ENCODE peak calls at places on chromosomes 11 and 22, in four cellular contexts. J is neural progenitor cell, V is keratinocyte, R is H1. D is an unnamed sample.

GRCh38 chr11:102914238-102915043 is 39.7 kb upstream of the MMP12 start:
- DNase-seq in R (peak; percentile 19), J (peak; percentile 51), V (no peak), D (peak; percentile 83)

GRCh38 chr22:22168190-22168940 is 76.2 kb upstream of the VPREB1 start:
- DNase-seq in R (no peak), J (peak; percentile 30), V (peak; percentile 7), D (peak; percentile 14)

GRCh38 chr11:70537576-70538571 is 139.5 kb downstream of the CTTN start:
- DNase-seq in R (no peak), V (no peak), J (no peak), D (no peak)

GRCh38 chr11:8261921-8262551 is 1.6 kb downstream of the LMO1 start:
- DNase-seq in R (no peak), V (no peak), J (no peak), D (no peak)

GRCh38 chr11:101618691-101619090 is 34.9 kb upstream of the TRPC6 start:
- DNase-seq in J (no peak), R (no peak), V (peak; percentile 92), D (peak; percentile 20)

GRCh38 chr22:24359452-24360120 is 67.8 kb upstream of the ADORA2A start:
- DNase-seq in V (no peak), J (no peak), R (no peak), D (no peak)

GRCh38 chr11:102528618-102529017 is 1.9 kb downstream of the MMP7 start:
- DNase-seq in R (no peak), J (no peak), V (no peak), D (peak; percentile 19)

GRCh38 chr11:22536036-22536435 is 89.6 kb downstream of the FANCF start:
- DNase-seq in J (no peak), V (no peak), R (no peak), D (no peak)

GRCh38 chr22:17924735-17925727 is 99.3 kb downstream of the MICAL3 start:
- DNase-seq in J (no peak), V (no peak), R (no peak), D (no peak)

GRCh38 chr22:36368359-36368983 is 19.3 kb downstream of the MYH9 start:
- DNase-seq in R (peak; percentile 73), V (no peak), J (peak; percentile 94), D (peak; percentile 74)

GRCh38 chr11:128405693-128406364 is 181.5 kb downstream of the ETS1 start:
- DNase-seq in J (no peak), R (no peak), V (no peak), D (peak; percentile 40)

GRCh38 chr22:42273855-42274451 is 3.5 kb upstream of the TCF20 start:
- DNase-seq in J (peak; percentile 87), R (no peak), V (no peak), D (no peak)

GRCh38 chr11:108985611-108986279 is 320.9 kb downstream of the DDX10 start:
- DNase-seq in R (no peak), J (no peak), V (no peak), D (peak; percentile 46)

GRCh38 chr11:86456075-86456939 is 81.6 kb downstream of the CCDC81 start:
- DNase-seq in J (peak; percentile 95), R (peak; percentile 75), V (no peak), D (peak; percentile 94)

GRCh38 chr11:592501-592900 is 16.2 kb downstream of the PHRF1 start:
- DNase-seq in J (no peak), R (no peak), V (no peak), D (no peak)

GRCh38 chr11:47950396-47950795 is 30.0 kb upstream of the PTPRJ start:
- DNase-seq in J (no peak), V (no peak), R (no peak), D (no peak)

GRCh38 chr11:130371004-130371590 is 56.4 kb upstream of the ZBTB44 start:
- DNase-seq in J (no peak), R (no peak), V (no peak), D (no peak)

GRCh38 chr11:97140885-97141494 is 751.2 kb downstream of the JRKL start:
- DNase-seq in V (no peak), J (peak; percentile 38), R (no peak), D (peak; percentile 12)

GRCh38 chr11:1938343-1939005 is 8.7 kb upstream of the MRPL23 start:
- DNase-seq in R (no peak), V (no peak), J (no peak), D (no peak)

GRCh38 chr11:122002926-122003325 is 113.1 kb downstream of the BLID start:
- DNase-seq in V (no peak), R (no peak), J (no peak), D (no peak)

GRCh38 chr11:69828971-69829344 is 9.7 kb upstream of the FGF3 start:
- DNase-seq in R (no peak), J (no peak), V (no peak), D (no peak)

GRCh38 chr22:28989484-28989883 is 72.1 kb downstream of the C22orf31 start:
- DNase-seq in V (no peak), J (no peak), R (no peak), D (no peak)

GRCh38 chr11:75766449-75767227 is 1.9 kb upstream of the DGAT2 start:
- DNase-seq in R (no peak), V (no peak), J (peak; percentile 16), D (no peak)

GRCh38 chr22:26894766-26895485 is 237.5 kb downstream of the MIAT start:
- DNase-seq in V (no peak), J (no peak), R (no peak), D (peak; percentile 94)

GRCh38 chr11:119335655-119336543 is 1.6 kb downstream of the RNF26 start:
- DNase-seq in J (no peak), R (no peak), V (no peak), D (no peak)

GRCh38 chr22:43199541-43199940 is 12.6 kb upstream of the TTLL12 start:
- DNase-seq in J (no peak), V (no peak), R (no peak), D (no peak)

GRCh38 chr11:3184732-3185347 is 19.7 kb upstream of the OSBPL5 start:
- DNase-seq in V (no peak), R (no peak), J (no peak), D (no peak)

GRCh38 chr11:125457814-125458343 is 38.2 kb downstream of the FEZ1 start:
- DNase-seq in V (no peak), R (no peak), J (no peak), D (peak; percentile 73)

GRCh38 chr22:17436981-17437410 is 67.7 kb downstream of the CECR2 start:
- DNase-seq in R (no peak), J (peak; percentile 93), V (no peak), D (no peak)

GRCh38 chr22:45452565-45453449 is 39.3 kb downstream of the RIBC2 start:
- DNase-seq in R (no peak), V (no peak), J (no peak), D (peak; percentile 71)

GRCh38 chr11:12168114-12168513 is 57.7 kb downstream of the MICAL2 start:
- DNase-seq in J (no peak), V (no peak), R (no peak), D (no peak)
- H3K9ac ChIP-seq in J (no peak overlapping the region), V (no peak overlapping the region), R (no peak overlapping the region), D (no peak overlapping the region)

GRCh38 chr11:111922803-111923202 is 4.1 kb downstream of the C11orf52 start:
- DNase-seq in J (no peak), R (no peak), V (no peak), D (peak; percentile 96)
- H3K9ac ChIP-seq in J (no peak overlapping the region), R (no peak overlapping the region), V (no peak overlapping the region), D (peak overlapping the region; percentile 91)

DNA sequence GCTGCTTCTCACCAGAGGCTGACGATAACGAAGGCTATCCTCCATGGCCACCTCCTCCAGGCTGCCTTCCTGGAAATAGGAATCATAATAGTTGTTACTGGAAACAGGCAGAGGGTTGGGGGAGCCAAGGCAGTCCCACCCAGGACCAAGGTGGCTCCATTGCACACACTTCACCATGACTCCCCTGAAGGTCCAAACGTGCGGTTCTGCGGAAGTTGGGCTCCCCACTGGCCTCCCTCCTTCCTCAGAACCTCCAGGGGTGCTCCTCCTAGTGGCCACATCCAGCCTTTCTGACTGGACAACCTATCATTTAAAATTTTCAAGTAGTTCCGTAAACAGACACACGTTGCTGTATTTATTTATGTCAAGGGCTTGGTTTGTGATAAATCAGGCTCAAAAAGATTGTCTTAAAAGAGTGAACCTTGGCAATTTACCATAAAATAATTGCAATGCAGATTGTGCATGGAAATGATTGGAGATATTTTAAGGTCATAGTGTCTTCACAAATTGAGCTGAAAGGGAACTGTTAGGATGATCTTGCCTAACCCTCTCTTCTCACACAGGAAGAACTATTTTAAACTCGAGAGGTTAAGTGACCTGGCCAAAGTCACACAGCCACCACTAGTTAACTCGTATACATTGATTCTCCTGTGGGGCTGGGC is 1.4 kb upstream of the TCN2 start:
- DNase-seq in V (no peak), R (no peak), J (peak; percentile 47), D (peak; percentile 65)
- H3K9ac ChIP-seq in V (no peak overlapping the region), R (peak overlapping the region; percentile 9), J (no peak overlapping the region), D (peak overlapping the region; percentile 74)

GRCh38 chr11:19349340-19350025 is 108.7 kb upstream of the E2F8 start:
- DNase-seq in J (no peak), R (no peak), V (no peak), D (no peak)
- H3K9ac ChIP-seq in J (no peak overlapping the region), R (no peak overlapping the region), V (no peak overlapping the region), D (peak overlapping the region; percentile 24)

DNA sequence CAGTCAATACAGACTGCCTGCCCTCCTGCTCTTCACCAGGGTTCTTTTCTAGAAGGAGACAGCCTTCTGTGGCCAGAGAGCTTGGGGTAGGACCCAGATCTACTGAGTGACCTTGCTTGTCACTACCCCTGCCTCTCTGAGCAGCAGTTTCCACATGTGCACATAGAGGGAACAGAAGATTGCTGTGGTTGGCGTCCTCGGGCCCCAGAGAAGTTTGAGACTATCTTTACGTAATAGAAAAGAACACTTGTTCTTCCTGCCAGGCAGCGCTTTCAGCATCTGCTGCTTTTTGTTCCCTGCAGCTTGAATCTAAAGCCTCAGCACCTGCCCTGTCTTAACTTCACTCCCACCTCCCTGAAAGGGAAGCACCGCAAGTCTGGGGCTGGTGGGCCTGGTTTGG is 1.9 kb upstream of the FKBP2 start:
- DNase-seq in R (no peak), J (no peak), V (no peak), D (no peak)
- H3K9ac ChIP-seq in R (no peak overlapping the region), J (no peak overlapping the region), V (no peak overlapping the region), D (no peak overlapping the region)

DNA sequence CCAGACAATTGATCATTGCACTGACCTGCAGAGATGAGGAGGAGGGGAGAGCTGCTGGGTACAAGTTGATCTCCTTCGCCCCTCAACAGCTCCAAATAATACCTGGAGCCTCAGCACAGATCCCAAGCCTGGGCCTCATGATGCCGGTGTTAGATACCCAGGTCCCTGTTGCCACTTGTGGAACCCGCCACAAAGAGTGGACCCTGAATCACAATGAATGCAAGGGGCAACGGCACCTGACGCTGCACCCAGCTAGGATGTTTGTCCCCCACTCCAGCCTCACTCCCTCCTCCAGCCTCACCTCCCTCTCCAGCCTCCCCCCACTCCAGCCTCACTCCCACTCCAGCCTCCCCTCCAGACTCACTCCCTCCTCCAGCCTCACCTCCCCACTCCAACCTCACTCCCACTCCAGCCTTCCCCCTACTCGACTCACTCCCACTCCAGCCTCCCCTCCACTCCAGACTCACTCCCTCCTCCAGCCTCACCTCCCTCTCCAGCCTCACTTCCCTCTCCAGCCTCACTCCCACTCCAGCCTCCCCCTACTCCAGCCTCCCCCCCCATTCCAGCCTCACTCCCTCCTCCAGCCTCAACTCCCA is 879.0 kb downstream of the BRD1 start:
- DNase-seq in V (no peak), R (no peak), J (no peak), D (no peak)
- H3K9ac ChIP-seq in V (no peak overlapping the region), R (no peak overlapping the region), J (no peak overlapping the region), D (no peak overlapping the region)

D was measured in adipocyte.